ENCODE peak calls at places on chromosome 22, in four cellular contexts. T is WTC11, R is K562, F is HepG2. U is an unnamed sample.

GRCh38 chr22:31692186-31692886 is 30.3 kb upstream of the PISD start:
- DNase-seq in T (no peak), R (no peak), F (no peak), U (no peak)

GRCh38 chr22:40247976-40248375 is 70.3 kb downstream of the TNRC6B start:
- DNase-seq in T (no peak), R (no peak), F (no peak), U (no peak)

GRCh38 chr22:24146791-24147353 is 34.4 kb upstream of the SUSD2 start:
- DNase-seq in T (peak), R (no peak), F (no peak), U (no peak)

GRCh38 chr22:47152236-47152635 is 389.8 kb downstream of the TBC1D22A start:
- DNase-seq in T (no peak), R (no peak), F (no peak), U (no peak)

GRCh38 chr22:39995346-39996252 is 845 bp downstream of the FAM83F start:
- DNase-seq in T (no peak), R (no peak), F (no peak), U (no peak)

GRCh38 chr22:28025333-28025732 is 106.3 kb upstream of the PITPNB start:
- DNase-seq in T (no peak), R (peak), F (no peak), U (no peak)

GRCh38 chr22:48104786-48105185 is 1342.3 kb downstream of the TBC1D22A start:
- DNase-seq in T (no peak), R (no peak), F (no peak), U (no peak)

GRCh38 chr22:48052621-48052890 is 1290.1 kb downstream of the TBC1D22A start:
- DNase-seq in T (no peak), R (no peak), F (no peak), U (no peak)

GRCh38 chr22:39174498-39175120 is 22.1 kb upstream of the CBX7 start:
- DNase-seq in T (peak), R (peak), F (peak), U (peak)

GRCh38 chr22:11605468-11605981 is 3922.5 kb upstream of the OR11H1 start:
- DNase-seq in T (no peak), R (no peak), F (no peak), U (no peak)

DNA sequence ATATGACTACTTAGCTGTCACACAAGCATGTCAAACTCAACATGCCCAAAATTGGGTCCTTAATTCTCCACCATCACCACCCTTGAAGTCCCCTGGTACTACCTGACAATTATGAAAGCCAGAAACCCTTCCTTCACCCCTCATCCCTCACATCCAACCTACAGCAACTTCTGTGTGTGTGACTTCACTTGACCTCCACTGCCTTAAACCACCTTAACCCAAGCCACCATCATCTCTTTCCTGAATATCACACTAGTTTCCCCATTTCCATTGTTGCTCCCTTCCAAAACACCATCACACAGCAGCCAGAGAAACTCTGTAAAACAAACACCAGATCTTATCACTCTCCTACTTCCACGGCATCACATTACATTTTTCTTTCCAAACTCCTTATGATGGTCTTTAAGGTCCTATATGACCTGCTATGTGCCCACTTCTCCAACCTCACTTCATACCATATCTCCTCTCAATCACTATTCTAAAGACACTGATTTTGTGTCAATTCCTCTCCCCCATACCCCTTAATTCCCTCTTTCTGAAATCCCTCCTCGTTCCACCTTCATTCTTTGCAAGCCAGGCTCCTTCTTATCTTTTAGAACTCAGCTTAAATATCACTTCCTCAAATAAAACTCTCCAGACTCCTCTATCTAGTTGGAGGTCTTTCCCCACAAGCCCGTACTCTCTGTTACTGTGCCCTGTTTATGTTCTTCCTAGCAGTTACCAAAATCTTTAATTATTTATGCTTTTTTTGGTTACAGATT is 124.9 kb downstream of the RBFOX2 start:
- DNase-seq in T (no peak), R (no peak), F (no peak), U (no peak)
- TF ChIP-seq SP1 in T (no peak), R (no peak), F (no peak), U (no peak)

GRCh38 chr22:45208993-45209838 is 31.5 kb downstream of the KIAA0930 start:
- DNase-seq in T (peak), R (peak), F (no peak), U (peak)
- TF ChIP-seq ELF4 in T (no peak), R (no peak), F (no peak), U (no peak)

GRCh38 chr22:41844513-41844912 is 11.6 kb downstream of the SREBF2 start:
- DNase-seq in T (no peak), R (no peak), F (no peak), U (no peak)
- TF ChIP-seq SP1 in T (no peak), R (no peak), F (no peak), U (no peak)

DNA sequence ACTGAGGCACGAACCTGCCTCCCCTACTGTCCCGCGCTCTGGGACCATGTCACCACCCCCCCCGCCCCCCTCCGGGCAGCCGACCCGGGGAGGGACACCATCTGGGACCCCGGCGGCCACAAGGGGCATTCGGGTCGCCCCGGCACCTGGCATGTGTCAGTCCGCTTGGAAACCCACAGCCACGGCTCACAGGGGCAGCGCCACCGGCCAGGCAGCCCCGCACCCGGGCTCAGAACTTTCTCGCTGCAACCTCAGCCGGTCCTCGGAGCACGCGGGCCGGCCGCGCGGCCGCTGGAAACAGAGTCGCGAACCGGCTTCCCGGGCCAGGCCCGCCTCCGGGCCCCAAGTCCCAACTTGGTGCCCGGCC is 159.9 kb upstream of the GRK3 start:
- DNase-seq in T (no peak), R (peak), F (peak), U (no peak)
- TF ChIP-seq ELF4 in T (no peak), R (no peak), F (no peak), U (no peak)

DNA sequence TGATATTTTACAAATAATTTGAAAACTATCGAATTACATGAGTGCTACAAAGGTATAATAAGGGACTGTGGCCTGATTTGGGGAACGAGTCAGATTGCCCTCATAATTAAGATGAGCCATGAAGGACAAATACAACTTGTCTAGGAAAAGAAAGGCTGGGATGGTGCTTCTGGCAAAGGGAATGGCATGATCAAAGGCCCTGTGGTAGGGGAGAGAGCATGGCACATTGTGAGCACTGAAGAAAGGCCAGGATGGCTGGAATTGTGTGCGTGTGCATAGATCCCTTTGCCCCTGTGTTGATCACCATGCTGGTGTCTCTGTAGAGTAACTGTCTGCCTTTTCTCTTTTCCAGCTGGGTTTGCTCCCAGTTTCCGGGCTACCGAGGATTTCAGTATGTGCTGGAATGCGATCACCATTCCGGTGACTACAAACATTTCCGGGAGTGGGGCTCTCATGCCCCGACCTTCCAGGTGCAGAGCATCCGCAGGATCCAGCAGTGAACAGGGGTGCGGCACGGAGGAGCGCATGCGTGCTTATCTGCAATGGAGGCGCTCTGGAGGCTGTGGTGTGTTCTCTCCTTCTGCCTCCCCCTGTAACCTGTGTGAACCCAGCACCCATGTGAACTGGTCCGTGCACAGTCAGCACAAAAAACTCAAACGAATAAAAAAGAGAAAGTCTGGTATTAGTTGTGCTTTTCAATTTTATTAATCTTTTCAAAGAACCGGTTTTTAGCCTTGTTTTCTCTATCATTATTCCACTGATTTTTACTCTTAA is 8.4 kb downstream of the CRYBA4 start:
- DNase-seq in T (no peak), R (peak), F (no peak), U (no peak)
- TF ChIP-seq SP1 in T (no peak), R (no peak), F (no peak), U (no peak)

GRCh38 chr22:29926057-29926456 is 43.1 kb downstream of the MTMR3 start:
- DNase-seq in T (no peak), R (no peak), F (no peak), U (no peak)

DNA sequence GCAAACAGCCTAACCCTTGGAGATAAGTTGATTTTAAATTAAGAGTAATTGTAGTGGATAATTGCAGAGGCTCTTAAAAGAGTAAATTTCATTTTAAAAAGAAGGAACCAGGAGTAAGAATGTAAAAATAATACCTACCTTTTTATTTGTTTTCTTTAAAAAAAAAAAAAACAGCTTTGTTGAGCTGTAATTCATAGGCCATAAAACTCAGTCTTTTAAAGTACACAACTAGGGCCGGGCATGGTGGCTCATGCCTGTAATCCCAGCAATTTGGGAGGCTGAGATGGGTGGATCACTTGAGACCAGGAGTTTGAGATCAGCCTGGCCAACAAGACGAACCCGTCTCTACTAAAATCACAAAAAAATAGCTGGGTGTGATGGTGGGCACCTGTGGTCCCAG is 42.4 kb downstream of the MTMR3 start:
- DNase-seq in T (no peak), R (no peak), F (no peak), U (no peak)
- TF ChIP-seq ELF4 in T (no peak), R (no peak), F (no peak), U (no peak)

GRCh38 chr22:36872084-36872483 is 11.3 kb downstream of the NCF4 start:
- DNase-seq in T (no peak), R (no peak), F (no peak), U (no peak)

GRCh38 chr22:36874731-36875130 is 13.9 kb downstream of the NCF4 start:
- DNase-seq in T (no peak), R (no peak), F (no peak), U (no peak)

GRCh38 chr22:36874309-36874696 is 13.5 kb downstream of the NCF4 start:
- DNase-seq in T (no peak), R (no peak), F (no peak), U (no peak)

GRCh38 chr22:36872866-36873498 is 12.2 kb downstream of the NCF4 start:
- DNase-seq in T (no peak), R (no peak), F (no peak), U (no peak)

DNA sequence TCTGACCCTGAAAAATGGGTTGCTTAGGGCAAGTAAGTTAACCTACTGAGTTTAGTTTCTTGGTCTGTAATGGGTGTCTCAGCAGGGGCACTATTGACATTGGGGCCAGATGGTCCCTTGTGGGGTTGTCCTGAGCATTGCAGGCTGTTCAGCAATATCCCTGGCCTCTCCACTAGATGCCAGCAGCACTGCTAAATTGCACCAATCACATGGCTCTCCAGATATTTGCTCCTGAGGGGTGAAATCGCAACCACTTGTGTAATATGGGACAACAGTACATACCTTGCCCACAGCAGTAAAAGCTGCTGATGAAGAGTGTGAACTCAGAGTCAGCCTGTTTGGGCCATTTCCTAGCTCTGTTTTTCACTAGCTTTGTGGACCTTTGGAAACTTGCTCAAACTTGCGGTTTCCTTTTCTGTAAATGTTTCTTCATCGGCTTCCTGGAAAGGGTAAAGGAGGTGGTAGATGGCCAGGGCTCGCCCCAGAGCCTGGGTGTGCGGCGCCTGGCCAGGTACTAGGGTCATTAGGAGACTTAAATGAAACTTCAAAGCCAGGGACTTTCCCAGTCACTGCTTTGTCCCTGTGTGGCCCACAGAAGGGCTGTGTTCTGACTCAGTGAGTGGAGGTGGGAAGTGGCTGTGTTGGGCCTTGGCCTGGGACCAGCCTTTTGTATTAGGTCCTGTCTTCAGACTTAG is 13.0 kb downstream of the NCF4 start:
- DNase-seq in T (peak), R (peak), F (peak), U (peak)
- TF ChIP-seq SP1 in T (no peak), R (no peak), F (no peak), U (no peak)